ENCODE peak calls at places on chromosome 6, in eight cellular contexts. One of them, this sample, is unnamed.
A peak's percentile ranks its signal among the peaks of the same experiment; 100 is the strongest.

GRCh38 chr6:44498436-44498835 is 110.9 kb downstream of the CDC5L start:
- DNase-seq in astrocyte of the hippocampus: no peak
- DNase-seq in effector CD4-positive, alpha-beta T cell: no peak
- DNase-seq in naive B cell: no peak
- DNase-seq in activated gamma-delta T cell treated with Interleukin-2 at 50 U/mL for 16 hours: no peak
- DNase-seq in heart right ventricle: no peak
- DNase-seq in SK-N-DZ: no peak
- DNase-seq in epithelial cell of esophagus: no peak
- DNase-seq in this sample: no peak

GRCh38 chr6:52990342-52990741 is 4.7 kb downstream of the GSTA4 start:
- DNase-seq in astrocyte of the hippocampus: no peak
- DNase-seq in SK-N-DZ: no peak
- DNase-seq in activated gamma-delta T cell treated with Interleukin-2 at 50 U/mL for 16 hours: no peak
- DNase-seq in heart right ventricle: no peak
- DNase-seq in epithelial cell of esophagus: peak; percentile 53
- DNase-seq in naive B cell: no peak
- DNase-seq in effector CD4-positive, alpha-beta T cell: no peak
- DNase-seq in this sample: no peak

GRCh38 chr6:42100029-42100901 is 42.2 kb downstream of the C6orf132 start:
- DNase-seq in heart right ventricle: no peak
- DNase-seq in naive B cell: no peak
- DNase-seq in epithelial cell of esophagus: peak; percentile 63
- DNase-seq in astrocyte of the hippocampus: no peak
- DNase-seq in activated gamma-delta T cell treated with Interleukin-2 at 50 U/mL for 16 hours: no peak
- DNase-seq in effector CD4-positive, alpha-beta T cell: no peak
- DNase-seq in SK-N-DZ: no peak
- DNase-seq in this sample: no peak

GRCh38 chr6:45001663-45002062 is 326.5 kb upstream of the RUNX2 start:
- DNase-seq in effector CD4-positive, alpha-beta T cell: no peak
- DNase-seq in SK-N-DZ: no peak
- DNase-seq in astrocyte of the hippocampus: no peak
- DNase-seq in heart right ventricle: no peak
- DNase-seq in naive B cell: no peak
- DNase-seq in activated gamma-delta T cell treated with Interleukin-2 at 50 U/mL for 16 hours: no peak
- DNase-seq in epithelial cell of esophagus: no peak
- DNase-seq in this sample: no peak

GRCh38 chr6:141264101-141264500 is 868.6 kb upstream of the GJE1 start:
- DNase-seq in heart right ventricle: no peak
- DNase-seq in effector CD4-positive, alpha-beta T cell: no peak
- DNase-seq in activated gamma-delta T cell treated with Interleukin-2 at 50 U/mL for 16 hours: no peak
- DNase-seq in naive B cell: no peak
- DNase-seq in astrocyte of the hippocampus: no peak
- DNase-seq in epithelial cell of esophagus: peak; percentile 64
- DNase-seq in SK-N-DZ: no peak
- DNase-seq in this sample: no peak

GRCh38 chr6:139983555-139984276 is 609.3 kb upstream of the CITED2 start:
- DNase-seq in effector CD4-positive, alpha-beta T cell: no peak
- DNase-seq in naive B cell: no peak
- DNase-seq in SK-N-DZ: no peak
- DNase-seq in activated gamma-delta T cell treated with Interleukin-2 at 50 U/mL for 16 hours: no peak
- DNase-seq in heart right ventricle: no peak
- DNase-seq in astrocyte of the hippocampus: no peak
- DNase-seq in epithelial cell of esophagus: peak; percentile 11
- DNase-seq in this sample: no peak

GRCh38 chr6:90214461-90214860 is 82.2 kb downstream of the BACH2 start:
- DNase-seq in heart right ventricle: no peak
- DNase-seq in astrocyte of the hippocampus: no peak
- DNase-seq in naive B cell: peak; percentile 53
- DNase-seq in activated gamma-delta T cell treated with Interleukin-2 at 50 U/mL for 16 hours: no peak
- DNase-seq in epithelial cell of esophagus: no peak
- DNase-seq in effector CD4-positive, alpha-beta T cell: no peak
- DNase-seq in SK-N-DZ: no peak
- DNase-seq in this sample: no peak

GRCh38 chr6:131367206-131367873 is 205.7 kb upstream of the ARG1 start:
- DNase-seq in effector CD4-positive, alpha-beta T cell: no peak
- DNase-seq in epithelial cell of esophagus: no peak
- DNase-seq in naive B cell: no peak
- DNase-seq in heart right ventricle: no peak
- DNase-seq in astrocyte of the hippocampus: no peak
- DNase-seq in activated gamma-delta T cell treated with Interleukin-2 at 50 U/mL for 16 hours: no peak
- DNase-seq in SK-N-DZ: no peak
- DNase-seq in this sample: no peak

GRCh38 chr6:45483501-45483900 is 105.8 kb upstream of the SUPT3H start:
- DNase-seq in SK-N-DZ: no peak
- DNase-seq in activated gamma-delta T cell treated with Interleukin-2 at 50 U/mL for 16 hours: no peak
- DNase-seq in naive B cell: no peak
- DNase-seq in heart right ventricle: no peak
- DNase-seq in effector CD4-positive, alpha-beta T cell: no peak
- DNase-seq in epithelial cell of esophagus: no peak
- DNase-seq in astrocyte of the hippocampus: no peak
- DNase-seq in this sample: no peak

GRCh38 chr6:41182069-41183034 is 18.6 kb downstream of the TREML2 start:
- DNase-seq in heart right ventricle: no peak
- DNase-seq in activated gamma-delta T cell treated with Interleukin-2 at 50 U/mL for 16 hours: peak; percentile 49
- DNase-seq in astrocyte of the hippocampus: peak; percentile 63
- DNase-seq in SK-N-DZ: peak; percentile 28
- DNase-seq in effector CD4-positive, alpha-beta T cell: peak; percentile 38
- DNase-seq in epithelial cell of esophagus: peak; percentile 83
- DNase-seq in naive B cell: peak; percentile 51
- DNase-seq in this sample: peak; percentile 64

GRCh38 chr6:113809818-113810217 is 47.3 kb upstream of the MARCKS start:
- DNase-seq in effector CD4-positive, alpha-beta T cell: no peak
- DNase-seq in activated gamma-delta T cell treated with Interleukin-2 at 50 U/mL for 16 hours: no peak
- DNase-seq in naive B cell: peak; percentile 80
- DNase-seq in SK-N-DZ: no peak
- DNase-seq in astrocyte of the hippocampus: no peak
- DNase-seq in epithelial cell of esophagus: no peak
- DNase-seq in heart right ventricle: no peak
- DNase-seq in this sample: no peak

GRCh38 chr6:53441035-53441493 is 92.3 kb upstream of the ELOVL5 start:
- DNase-seq in heart right ventricle: no peak
- DNase-seq in astrocyte of the hippocampus: no peak
- DNase-seq in SK-N-DZ: no peak
- DNase-seq in effector CD4-positive, alpha-beta T cell: no peak
- DNase-seq in naive B cell: no peak
- DNase-seq in epithelial cell of esophagus: no peak
- DNase-seq in activated gamma-delta T cell treated with Interleukin-2 at 50 U/mL for 16 hours: no peak
- DNase-seq in this sample: no peak

GRCh38 chr6:111765681-111766523 is 107.3 kb downstream of the FYN start:
- DNase-seq in epithelial cell of esophagus: no peak
- DNase-seq in heart right ventricle: no peak
- DNase-seq in effector CD4-positive, alpha-beta T cell: no peak
- DNase-seq in activated gamma-delta T cell treated with Interleukin-2 at 50 U/mL for 16 hours: no peak
- DNase-seq in SK-N-DZ: no peak
- DNase-seq in naive B cell: no peak
- DNase-seq in astrocyte of the hippocampus: peak; percentile 32
- DNase-seq in this sample: no peak

GRCh38 chr6:144585217-144585814 is 300.2 kb downstream of the UTRN start:
- DNase-seq in naive B cell: no peak
- DNase-seq in effector CD4-positive, alpha-beta T cell: no peak
- DNase-seq in activated gamma-delta T cell treated with Interleukin-2 at 50 U/mL for 16 hours: no peak
- DNase-seq in epithelial cell of esophagus: peak; percentile 59
- DNase-seq in astrocyte of the hippocampus: peak; percentile 64
- DNase-seq in SK-N-DZ: peak; percentile 49
- DNase-seq in heart right ventricle: no peak
- DNase-seq in this sample: peak; percentile 18

GRCh38 chr6:13303668-13304017 is 24.7 kb downstream of the TBC1D7 start:
- DNase-seq in astrocyte of the hippocampus: peak; percentile 68
- DNase-seq in epithelial cell of esophagus: peak; percentile 60
- DNase-seq in SK-N-DZ: no peak
- DNase-seq in effector CD4-positive, alpha-beta T cell: no peak
- DNase-seq in heart right ventricle: peak; percentile 87
- DNase-seq in activated gamma-delta T cell treated with Interleukin-2 at 50 U/mL for 16 hours: no peak
- DNase-seq in naive B cell: peak; percentile 37
- DNase-seq in this sample: no peak

GRCh38 chr6:106913111-106913510 is 61.4 kb downstream of the CD24 start:
- DNase-seq in astrocyte of the hippocampus: no peak
- DNase-seq in epithelial cell of esophagus: peak; percentile 97
- DNase-seq in heart right ventricle: no peak
- DNase-seq in activated gamma-delta T cell treated with Interleukin-2 at 50 U/mL for 16 hours: no peak
- DNase-seq in naive B cell: no peak
- DNase-seq in effector CD4-positive, alpha-beta T cell: no peak
- DNase-seq in SK-N-DZ: no peak
- DNase-seq in this sample: no peak

GRCh38 chr6:53803081-53803860 is 8.5 kb downstream of the LRRC1 start:
- DNase-seq in astrocyte of the hippocampus: peak; percentile 38
- DNase-seq in effector CD4-positive, alpha-beta T cell: no peak
- DNase-seq in activated gamma-delta T cell treated with Interleukin-2 at 50 U/mL for 16 hours: no peak
- DNase-seq in naive B cell: no peak
- DNase-seq in SK-N-DZ: no peak
- DNase-seq in epithelial cell of esophagus: no peak
- DNase-seq in heart right ventricle: no peak
- DNase-seq in this sample: no peak

GRCh38 chr6:134176283-134176975 is 124.0 kb upstream of the SLC2A12 start:
- DNase-seq in astrocyte of the hippocampus: peak; percentile 90
- DNase-seq in effector CD4-positive, alpha-beta T cell: no peak
- DNase-seq in naive B cell: peak; percentile 18
- DNase-seq in activated gamma-delta T cell treated with Interleukin-2 at 50 U/mL for 16 hours: no peak
- DNase-seq in SK-N-DZ: no peak
- DNase-seq in heart right ventricle: peak; percentile 49
- DNase-seq in epithelial cell of esophagus: no peak
- DNase-seq in this sample: no peak

GRCh38 chr6:133835901-133836300 is 53.0 kb upstream of the TCF21 start:
- DNase-seq in SK-N-DZ: no peak
- DNase-seq in naive B cell: no peak
- DNase-seq in activated gamma-delta T cell treated with Interleukin-2 at 50 U/mL for 16 hours: no peak
- DNase-seq in effector CD4-positive, alpha-beta T cell: no peak
- DNase-seq in heart right ventricle: no peak
- DNase-seq in epithelial cell of esophagus: no peak
- DNase-seq in astrocyte of the hippocampus: peak; percentile 5
- DNase-seq in this sample: no peak

GRCh38 chr6:160128879-160129516 is 7.4 kb downstream of the SLC22A1 start:
- DNase-seq in astrocyte of the hippocampus: no peak
- DNase-seq in naive B cell: no peak
- DNase-seq in effector CD4-positive, alpha-beta T cell: no peak
- DNase-seq in SK-N-DZ: no peak
- DNase-seq in heart right ventricle: no peak
- DNase-seq in epithelial cell of esophagus: no peak
- DNase-seq in activated gamma-delta T cell treated with Interleukin-2 at 50 U/mL for 16 hours: no peak
- DNase-seq in this sample: no peak

GRCh38 chr6:106547961-106548453 is 81.3 kb downstream of the RTN4IP1 start:
- DNase-seq in activated gamma-delta T cell treated with Interleukin-2 at 50 U/mL for 16 hours: peak; percentile 47
- DNase-seq in naive B cell: no peak
- DNase-seq in heart right ventricle: no peak
- DNase-seq in effector CD4-positive, alpha-beta T cell: peak; percentile 13
- DNase-seq in epithelial cell of esophagus: peak; percentile 93
- DNase-seq in SK-N-DZ: no peak
- DNase-seq in astrocyte of the hippocampus: peak; percentile 76
- DNase-seq in this sample: no peak

GRCh38 chr6:164665328-164665727 is 644.1 kb downstream of the C6orf118 start:
- DNase-seq in naive B cell: no peak
- DNase-seq in SK-N-DZ: no peak
- DNase-seq in activated gamma-delta T cell treated with Interleukin-2 at 50 U/mL for 16 hours: no peak
- DNase-seq in epithelial cell of esophagus: no peak
- DNase-seq in effector CD4-positive, alpha-beta T cell: no peak
- DNase-seq in heart right ventricle: no peak
- DNase-seq in astrocyte of the hippocampus: no peak
- DNase-seq in this sample: no peak

GRCh38 chr6:35258858-35259193 is 709 bp upstream of the ZNF76 start:
- DNase-seq in effector CD4-positive, alpha-beta T cell: peak; percentile 45
- DNase-seq in SK-N-DZ: no peak
- DNase-seq in activated gamma-delta T cell treated with Interleukin-2 at 50 U/mL for 16 hours: no peak
- DNase-seq in astrocyte of the hippocampus: peak; percentile 76
- DNase-seq in naive B cell: no peak
- DNase-seq in epithelial cell of esophagus: no peak
- DNase-seq in heart right ventricle: peak; percentile 31
- DNase-seq in this sample: no peak

GRCh38 chr6:5723905-5724691 is 282.6 kb downstream of the NRN1 start:
- DNase-seq in effector CD4-positive, alpha-beta T cell: no peak
- DNase-seq in heart right ventricle: peak; percentile 38
- DNase-seq in astrocyte of the hippocampus: no peak
- DNase-seq in naive B cell: peak; percentile 87
- DNase-seq in SK-N-DZ: no peak
- DNase-seq in activated gamma-delta T cell treated with Interleukin-2 at 50 U/mL for 16 hours: no peak
- DNase-seq in epithelial cell of esophagus: no peak
- DNase-seq in this sample: no peak

GRCh38 chr6:2799936-2800527 is 34.8 kb downstream of the WRNIP1 start:
- DNase-seq in effector CD4-positive, alpha-beta T cell: no peak
- DNase-seq in naive B cell: no peak
- DNase-seq in heart right ventricle: no peak
- DNase-seq in epithelial cell of esophagus: no peak
- DNase-seq in activated gamma-delta T cell treated with Interleukin-2 at 50 U/mL for 16 hours: no peak
- DNase-seq in astrocyte of the hippocampus: no peak
- DNase-seq in SK-N-DZ: no peak
- DNase-seq in this sample: no peak

GRCh38 chr6:115843945-115844344 is 216.7 kb downstream of the FRK start:
- DNase-seq in epithelial cell of esophagus: no peak
- DNase-seq in effector CD4-positive, alpha-beta T cell: no peak
- DNase-seq in heart right ventricle: no peak
- DNase-seq in naive B cell: no peak
- DNase-seq in SK-N-DZ: no peak
- DNase-seq in astrocyte of the hippocampus: no peak
- DNase-seq in activated gamma-delta T cell treated with Interleukin-2 at 50 U/mL for 16 hours: no peak
- DNase-seq in this sample: no peak

GRCh38 chr6:131331146-131331545 is 195.9 kb downstream of the AKAP7 start:
- DNase-seq in SK-N-DZ: no peak
- DNase-seq in heart right ventricle: no peak
- DNase-seq in activated gamma-delta T cell treated with Interleukin-2 at 50 U/mL for 16 hours: no peak
- DNase-seq in effector CD4-positive, alpha-beta T cell: no peak
- DNase-seq in astrocyte of the hippocampus: peak; percentile 38
- DNase-seq in naive B cell: no peak
- DNase-seq in epithelial cell of esophagus: no peak
- DNase-seq in this sample: no peak

GRCh38 chr6:43506667-43507471 is 3.3 kb downstream of the LRRC73 start:
- DNase-seq in activated gamma-delta T cell treated with Interleukin-2 at 50 U/mL for 16 hours: peak; percentile 81
- DNase-seq in astrocyte of the hippocampus: peak; percentile 92
- DNase-seq in heart right ventricle: peak; percentile 81
- DNase-seq in SK-N-DZ: peak; percentile 79
- DNase-seq in naive B cell: peak; percentile 74
- DNase-seq in epithelial cell of esophagus: peak; percentile 84
- DNase-seq in effector CD4-positive, alpha-beta T cell: peak; percentile 71
- DNase-seq in this sample: peak; percentile 78

GRCh38 chr6:160424256-160424655 is 76.1 kb downstream of the SLC22A3 start:
- DNase-seq in astrocyte of the hippocampus: no peak
- DNase-seq in SK-N-DZ: no peak
- DNase-seq in effector CD4-positive, alpha-beta T cell: no peak
- DNase-seq in epithelial cell of esophagus: peak; percentile 70
- DNase-seq in activated gamma-delta T cell treated with Interleukin-2 at 50 U/mL for 16 hours: no peak
- DNase-seq in heart right ventricle: no peak
- DNase-seq in naive B cell: no peak
- DNase-seq in this sample: no peak

GRCh38 chr6:42375007-42375635 is 76.6 kb downstream of the TRERF1 start:
- DNase-seq in naive B cell: no peak
- DNase-seq in activated gamma-delta T cell treated with Interleukin-2 at 50 U/mL for 16 hours: no peak
- DNase-seq in astrocyte of the hippocampus: no peak
- DNase-seq in heart right ventricle: no peak
- DNase-seq in SK-N-DZ: no peak
- DNase-seq in effector CD4-positive, alpha-beta T cell: no peak
- DNase-seq in epithelial cell of esophagus: no peak
- DNase-seq in this sample: no peak

GRCh38 chr6:163404825-163405265 is 9.7 kb upstream of the QKI start:
- DNase-seq in astrocyte of the hippocampus: no peak
- DNase-seq in activated gamma-delta T cell treated with Interleukin-2 at 50 U/mL for 16 hours: no peak
- DNase-seq in heart right ventricle: peak; percentile 49
- DNase-seq in effector CD4-positive, alpha-beta T cell: no peak
- DNase-seq in epithelial cell of esophagus: no peak
- DNase-seq in naive B cell: no peak
- DNase-seq in SK-N-DZ: no peak
- DNase-seq in this sample: no peak

This sample was measured in naive thymus-derived CD4-positive, alpha-beta T cell.